ENCODE peak calls at places on chromosomes 16 and 17, in six cellular contexts. L is PC-9, A is GM12865, O is neural crest cell, S is AG10803, Y is MM.1S. V is an unnamed sample.

GRCh38 chr17:4950757-4951204 is at the start of gene ENO3:
- DNase-seq in O (no peak), Y (no peak), A (no peak), S (no peak), L (no peak), V (no peak)

GRCh38 chr16:84844049-84844350 is 24.2 kb downstream of the CRISPLD2 start:
- DNase-seq in O (no peak), Y (no peak), L (no peak), S (peak), A (no peak), V (no peak)

GRCh38 chr17:46013127-46013501 is 14.1 kb downstream of the STH start:
- DNase-seq in A (no peak), S (no peak), Y (no peak), L (no peak), O (no peak), V (no peak)

GRCh38 chr17:42928714-42929496 is 28.3 kb downstream of the G6PC1 start:
- DNase-seq in O (peak), A (peak), Y (peak), S (peak), L (peak), V (no peak)

GRCh38 chr16:89324056-89325010 is 106.8 kb downstream of the ZNF778 start:
- DNase-seq in S (peak), A (peak), Y (no peak), L (no peak), O (no peak), V (no peak)

GRCh38 chr17:1545618-1546017 is 17.0 kb downstream of the PITPNA start:
- DNase-seq in O (no peak), A (no peak), L (no peak), Y (no peak), S (no peak), V (no peak)

GRCh38 chr17:34673995-34674900 is 94.9 kb downstream of the TMEM132E start:
- DNase-seq in S (no peak), A (no peak), L (no peak), O (no peak), Y (no peak), V (no peak)

GRCh38 chr16:930511-930910 is 40.3 kb downstream of the LMF1 start:
- DNase-seq in S (no peak), A (no peak), O (no peak), Y (no peak), L (no peak), V (no peak)

GRCh38 chr17:32504166-32504990 is 17.6 kb downstream of the CDK5R1 start:
- DNase-seq in A (no peak), Y (no peak), S (peak), L (peak), O (no peak), V (no peak)

GRCh38 chr16:71648162-71648561 is 22.2 kb downstream of the MARVELD3 start:
- DNase-seq in O (no peak), Y (no peak), A (no peak), L (no peak), S (no peak), V (no peak)

GRCh38 chr16:71645450-71645849 is 19.5 kb downstream of the MARVELD3 start:
- DNase-seq in L (no peak), S (peak), Y (peak), A (peak), O (no peak), V (no peak)

GRCh38 chr16:71647391-71647790 is 21.4 kb downstream of the MARVELD3 start:
- DNase-seq in L (no peak), S (no peak), A (no peak), O (no peak), Y (no peak), V (no peak)

GRCh38 chr16:71648921-71649320 is 22.9 kb downstream of the MARVELD3 start:
- DNase-seq in L (no peak), A (no peak), S (no peak), O (no peak), Y (no peak), V (no peak)
- TF ChIP-seq CTCF in L (peak), A (peak), S (peak), O (peak), Y (peak), V (no peak)

GRCh38 chr16:58563775-58564174 is 48.5 kb downstream of the SETD6 start:
- DNase-seq in L (no peak), Y (no peak), A (no peak), S (no peak), O (no peak), V (no peak)
- TF ChIP-seq CTCF in L (no peak), Y (peak), A (no peak), S (no peak), O (peak), V (no peak)

DNA sequence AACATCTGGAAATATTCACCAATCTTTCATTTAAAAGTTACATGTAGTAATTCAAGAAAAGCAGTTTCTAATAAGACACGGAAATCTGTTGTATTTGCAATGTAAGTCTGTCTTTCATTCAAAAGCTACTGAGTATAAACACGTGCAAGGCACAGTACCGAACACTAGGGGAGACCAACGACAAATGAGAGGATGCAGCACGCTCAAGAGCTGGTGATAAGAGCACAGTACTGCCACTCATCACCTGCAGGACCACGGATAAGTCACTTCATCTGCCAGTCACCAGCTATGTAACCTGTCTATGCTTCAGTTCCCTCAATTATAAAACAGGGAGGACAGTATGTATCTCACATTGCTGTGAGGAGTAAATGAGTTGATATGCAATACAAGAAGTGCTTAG is 67.1 kb downstream of the CLEC18A start:
- DNase-seq in L (no peak), A (peak), Y (peak), O (no peak), S (peak), V (no peak)
- TF ChIP-seq CTCF in L (no peak), A (no peak), Y (no peak), O (peak), S (peak), V (no peak)

DNA sequence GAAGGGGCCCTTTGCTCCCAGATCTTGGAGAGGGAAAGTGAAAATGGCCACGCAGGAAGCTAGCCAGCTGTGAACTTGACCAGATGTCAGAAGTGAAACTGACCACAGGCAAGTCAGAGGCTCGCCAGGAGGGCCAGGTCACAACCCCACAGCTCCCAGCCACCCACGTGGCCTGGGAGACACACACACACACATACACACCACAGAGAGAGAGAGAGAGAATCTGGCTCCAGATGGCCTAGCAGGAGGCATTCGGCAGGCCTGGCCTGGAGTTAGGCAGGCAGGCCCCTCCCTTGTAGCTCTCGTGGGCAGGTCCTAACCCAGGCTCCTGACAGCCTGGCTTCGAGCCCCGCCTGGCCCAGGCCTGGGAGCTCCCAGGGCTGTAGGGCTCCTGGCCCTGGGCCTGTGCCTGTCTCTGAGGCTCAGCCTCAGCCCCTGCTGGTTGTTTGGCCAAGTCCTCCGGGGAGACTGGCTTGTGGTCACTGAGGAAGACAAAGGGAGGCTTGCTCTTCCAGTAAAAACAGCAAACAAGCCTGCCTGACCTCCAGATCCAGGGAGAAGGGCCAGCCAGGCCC is 20.2 kb downstream of the NGFR start:
- DNase-seq in S (peak), L (peak), O (peak), Y (peak), A (peak), V (no peak)
- TF ChIP-seq CTCF in S (peak), L (no peak), O (no peak), Y (no peak), A (no peak), V (no peak)

GRCh38 chr16:10989494-10989893 is 45.1 kb downstream of the CLEC16A start:
- DNase-seq in Y (no peak), A (no peak), O (no peak), S (no peak), L (no peak), V (no peak)

GRCh38 chr16:10988879-10989278 is 44.5 kb downstream of the CLEC16A start:
- DNase-seq in Y (no peak), O (no peak), S (no peak), A (no peak), L (no peak), V (no peak)

GRCh38 chr16:10990378-10990777 is 46.0 kb downstream of the CLEC16A start:
- DNase-seq in A (no peak), S (no peak), Y (no peak), L (no peak), O (no peak), V (no peak)

GRCh38 chr16:10987361-10988163 is 43.2 kb downstream of the CLEC16A start:
- DNase-seq in S (no peak), L (no peak), A (peak), Y (no peak), O (no peak), V (no peak)

DNA sequence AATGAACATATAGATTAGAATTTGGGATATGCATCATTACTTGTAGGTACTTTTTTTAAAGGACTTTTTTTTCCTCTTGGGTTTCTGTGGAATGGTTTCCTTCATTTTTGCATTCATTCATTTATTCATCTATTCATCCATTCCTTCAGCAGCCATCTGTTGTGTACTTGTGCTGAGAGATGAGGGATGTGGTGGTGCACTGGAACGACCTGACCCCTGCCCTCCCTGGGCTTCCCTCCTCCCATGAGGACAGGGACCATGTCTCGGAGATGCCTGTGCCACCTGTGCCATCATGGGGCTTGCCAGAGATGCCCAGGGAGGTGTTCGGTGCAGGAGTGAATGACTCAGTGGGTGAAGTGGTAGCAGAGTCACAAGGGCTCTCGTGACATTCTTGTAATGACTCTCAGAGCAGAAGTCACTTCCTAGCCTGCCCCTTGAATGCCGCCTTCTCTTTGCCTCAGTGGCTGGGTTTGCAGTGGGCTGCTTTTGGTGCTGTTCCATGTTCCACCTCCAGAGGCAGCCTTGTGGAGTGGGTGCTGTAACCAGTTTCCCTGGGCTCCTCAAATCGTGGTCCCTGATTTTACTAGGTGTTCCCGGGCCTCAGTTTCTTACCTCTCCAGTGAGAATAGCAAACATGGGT is 43.9 kb downstream of the CLEC16A start:
- DNase-seq in O (no peak), S (no peak), A (peak), Y (no peak), L (peak), V (no peak)
- TF ChIP-seq CTCF in O (peak), S (peak), A (peak), Y (peak), L (peak), V (no peak)

GRCh38 chr17:73585583-73585982 is 58.7 kb downstream of the SDK2 start:
- DNase-seq in S (no peak), O (no peak), A (peak), L (no peak), Y (no peak), V (no peak)
- TF ChIP-seq CTCF in S (no peak), O (no peak), A (peak), L (no peak), Y (no peak), V (no peak)

GRCh38 chr17:37088913-37089312 is 140.2 kb downstream of the AATF start:
- DNase-seq in A (no peak), O (no peak), S (no peak), L (no peak), Y (no peak), V (no peak)
- TF ChIP-seq CTCF in A (no peak), O (peak), S (no peak), L (no peak), Y (no peak), V (no peak)

DNA sequence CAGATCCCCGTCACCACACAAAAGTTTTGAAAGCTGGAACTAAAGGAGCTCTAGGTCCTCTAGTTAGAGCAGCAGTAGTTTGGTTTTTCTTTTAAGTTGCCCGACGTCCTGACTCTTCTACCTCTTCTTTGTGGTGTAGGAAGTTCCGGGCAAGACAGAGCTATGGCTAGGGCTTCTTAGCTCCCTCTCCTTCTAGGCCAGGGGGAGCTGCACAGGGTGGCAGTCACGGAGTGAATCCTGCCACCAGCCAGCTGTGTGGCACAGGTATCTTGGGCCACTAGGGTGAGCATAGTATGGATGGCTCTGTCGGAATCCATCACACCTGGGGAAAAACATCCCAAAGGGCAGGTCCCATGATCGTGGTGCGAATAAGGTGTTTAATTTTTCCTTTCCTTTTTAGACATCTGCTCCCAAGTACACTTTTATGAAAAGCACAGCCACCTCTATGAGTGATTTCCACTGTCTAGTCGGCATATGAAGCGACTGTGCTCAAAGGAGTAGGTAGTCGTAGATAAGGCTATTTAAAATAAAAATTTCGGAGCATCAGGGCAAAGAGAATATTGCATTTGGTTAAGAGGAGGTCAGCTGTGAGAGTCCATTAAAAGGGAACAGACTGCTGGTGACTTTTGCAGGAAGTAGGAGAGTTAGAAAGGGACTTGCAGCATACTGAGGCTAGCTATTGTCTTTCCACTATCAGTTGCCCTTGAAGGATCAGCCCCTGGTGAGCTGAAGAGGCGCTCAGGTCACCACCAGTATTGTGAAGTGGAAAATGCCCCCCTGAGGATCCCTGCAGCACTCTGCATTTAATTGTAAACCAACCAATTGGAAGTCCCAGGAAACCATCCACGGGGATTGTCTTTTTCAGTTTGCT is 2.1 kb downstream of the PRKCA start:
- DNase-seq in L (peak), S (no peak), Y (no peak), O (no peak), A (no peak), V (no peak)
- TF ChIP-seq CTCF in L (no peak), S (no peak), Y (no peak), O (no peak), A (no peak), V (no peak)

V was measured in natural killer cell.